ENCODE peak calls at places on chromosomes 1 and 21, in six cellular contexts. A, H, V, S, Y and G are unnamed samples.

GRCh38 chr1:59077739-59078503 is 219.0 kb upstream of the FGGY start:
- DNase-seq in A (no peak), H (no peak), Y (peak), S (no peak), V (no peak), G (no peak)

GRCh38 chr1:155166373-155167165 is 6.5 kb downstream of the KRTCAP2 start:
- DNase-seq in Y (peak), A (peak), H (peak), S (peak), V (no peak), G (peak)

GRCh38 chr1:41775961-41776585 is 142.6 kb downstream of the HIVEP3 start:
- DNase-seq in S (no peak), A (no peak), H (no peak), Y (no peak), V (no peak), G (no peak)

GRCh38 chr1:238252033-238252802 is 361.5 kb upstream of the ZP4 start:
- DNase-seq in H (peak), Y (peak), V (no peak), S (no peak), A (peak), G (no peak)

GRCh38 chr21:43001316-43001715 is 27.0 kb downstream of the PKNOX1 start:
- DNase-seq in S (peak), V (no peak), A (no peak), H (no peak), Y (no peak), G (no peak)

GRCh38 chr1:150065184-150065871 is 2.2 kb upstream of the VPS45 start:
- DNase-seq in S (no peak), Y (no peak), V (no peak), H (no peak), A (no peak), G (no peak)

GRCh38 chr1:224273651-224274050 is 56.3 kb downstream of the NVL start:
- DNase-seq in A (no peak), V (no peak), H (peak), S (no peak), Y (no peak), G (no peak)

GRCh38 chr1:44154049-44154448 is 12.6 kb upstream of the KLF18 start:
- DNase-seq in H (no peak), V (no peak), A (no peak), Y (peak), S (no peak), G (no peak)

GRCh38 chr1:119902775-119903442 is 6.6 kb upstream of the ADAM30 start:
- DNase-seq in Y (no peak), A (no peak), H (no peak), S (no peak), V (no peak), G (no peak)

GRCh38 chr1:37477198-37477931 is 3.0 kb downstream of the ZC3H12A start:
- DNase-seq in H (peak), Y (no peak), V (peak), S (peak), A (peak), G (peak)

GRCh38 chr1:159172599-159173291 is 1.3 kb downstream of the CADM3 start:
- DNase-seq in A (no peak), S (no peak), V (no peak), Y (peak), H (peak), G (no peak)

GRCh38 chr21:45145146-45145545 is 70.8 kb downstream of the ADARB1 start:
- DNase-seq in A (no peak), S (no peak), Y (no peak), H (no peak), V (no peak), G (peak)

GRCh38 chr1:183021405-183022201 is 1.6 kb upstream of the LAMC1 start:
- DNase-seq in V (no peak), Y (no peak), H (no peak), S (no peak), A (no peak), G (no peak)

GRCh38 chr1:235329139-235329808 is 904 bp downstream of the GGPS1 start:
- DNase-seq in Y (peak), H (peak), A (peak), S (no peak), V (peak), G (peak)

GRCh38 chr1:7117599-7118281 is 332.5 kb downstream of the CAMTA1 start:
- DNase-seq in A (no peak), H (no peak), S (no peak), Y (peak), V (no peak), G (peak)

GRCh38 chr1:219150913-219151312 is 22.8 kb upstream of the LYPLAL1 start:
- DNase-seq in S (no peak), H (no peak), V (no peak), Y (no peak), A (no peak), G (no peak)

GRCh38 chr1:47563206-47563605 is 125.4 kb downstream of the FOXD2 start:
- DNase-seq in V (no peak), S (no peak), Y (no peak), A (no peak), H (no peak), G (no peak)
- H3K4me3 ChIP-seq in V (no peak), S (no peak), Y (no peak), A (no peak), H (no peak), G (no peak)

DNA sequence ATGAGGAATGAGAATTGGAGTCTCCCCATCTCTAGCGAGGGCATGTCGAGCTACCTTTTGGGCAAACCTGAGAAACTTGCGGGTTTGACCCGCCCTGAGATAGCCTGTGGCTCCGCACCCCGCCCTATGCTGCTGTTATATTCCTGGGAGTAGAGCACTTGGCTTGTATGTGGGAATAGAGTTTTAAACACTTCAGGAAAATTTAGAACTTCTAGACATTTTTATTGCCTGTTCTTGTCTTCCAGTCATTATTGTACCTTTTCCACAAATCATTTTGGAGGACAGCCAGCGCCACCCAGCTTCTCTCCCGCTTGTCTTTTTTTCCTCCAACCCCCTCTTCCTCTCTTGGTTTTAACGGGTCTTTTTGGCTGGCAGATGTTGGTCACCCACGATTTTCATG is 739 bp downstream of the GNPAT start:
- DNase-seq in S (no peak), Y (peak), H (peak), A (no peak), V (peak), G (no peak)
- H3K4me3 ChIP-seq in S (peak), Y (peak), H (peak), A (peak), V (peak), G (peak)

DNA sequence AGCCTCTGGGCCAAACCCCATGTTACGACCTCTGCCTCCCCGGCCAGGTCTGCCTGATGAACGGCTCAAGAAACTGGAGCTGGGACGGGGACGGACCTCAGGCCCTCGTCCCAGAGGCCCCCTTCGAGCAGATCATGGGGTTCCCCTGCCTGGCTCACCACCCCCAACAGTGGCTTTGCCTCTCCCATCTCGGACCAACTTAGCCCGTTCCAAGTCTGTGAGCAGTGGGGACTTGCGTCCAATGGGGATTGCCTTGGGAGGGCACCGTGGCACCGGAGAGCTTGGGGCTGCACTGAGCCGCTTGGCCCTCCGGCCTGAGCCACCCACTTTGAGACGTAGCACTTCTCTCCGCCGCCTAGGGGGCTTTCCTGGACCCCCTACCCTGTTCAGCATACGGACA is 1.5 kb downstream of the USP21 start:
- DNase-seq in V (no peak), A (no peak), Y (no peak), S (no peak), H (no peak), G (peak)
- H3K4me3 ChIP-seq in V (no peak), A (no peak), Y (no peak), S (no peak), H (peak), G (no peak)

DNA sequence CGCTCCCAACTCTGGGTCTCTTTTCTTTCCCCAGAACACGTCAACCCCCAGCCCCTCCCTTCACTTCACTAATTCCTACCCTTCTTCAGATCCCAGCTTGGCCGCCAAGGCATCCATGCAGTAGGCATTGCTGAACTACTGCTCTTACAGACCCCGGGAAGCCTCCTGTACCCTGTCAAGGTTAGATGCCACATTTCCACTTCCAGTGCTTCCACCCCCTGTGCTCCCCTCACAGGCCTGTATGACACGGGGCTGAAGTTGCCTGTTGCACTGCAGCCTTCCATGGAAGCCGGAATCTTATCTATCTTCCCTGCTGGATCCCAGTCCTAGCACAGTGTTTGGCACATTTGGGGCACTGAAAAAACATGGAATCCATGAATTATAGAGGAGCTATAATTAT is 99.0 kb upstream of the SOD1 start:
- DNase-seq in H (no peak), Y (no peak), V (no peak), S (peak), A (no peak), G (peak)
- H3K4me3 ChIP-seq in H (no peak), Y (peak), V (no peak), S (no peak), A (no peak), G (no peak)